ENCODE peak calls at places on chromosomes 2 and 18, in ten cellular contexts. One of them, this sample, is unnamed.

GRCh38 chr18:21439453-21439852 is 161.1 kb downstream of the ESCO1 start:
- DNase-seq in breast epithelium: no peak
- DNase-seq in esophagus squamous epithelium: no peak
- DNase-seq in spleen: no peak
- DNase-seq in heart left ventricle: no peak
- DNase-seq in tibial nerve: no peak
- DNase-seq in lower leg skin: no peak
- DNase-seq in A549: no peak
- DNase-seq in HCT116: no peak
- DNase-seq in NB4: no peak
- DNase-seq in this sample: no peak

GRCh38 chr2:146207417-146207816 is 1637.4 kb upstream of the ACVR2A start:
- DNase-seq in breast epithelium: no peak
- DNase-seq in esophagus squamous epithelium: no peak
- DNase-seq in spleen: no peak
- DNase-seq in heart left ventricle: no peak
- DNase-seq in tibial nerve: no peak
- DNase-seq in lower leg skin: no peak
- DNase-seq in A549: no peak
- DNase-seq in HCT116: no peak
- DNase-seq in NB4: no peak
- DNase-seq in this sample: no peak

GRCh38 chr2:154692927-154693326 is 5.6 kb upstream of the KCNJ3 start:
- DNase-seq in breast epithelium: no peak
- DNase-seq in esophagus squamous epithelium: no peak
- DNase-seq in spleen: no peak
- DNase-seq in heart left ventricle: no peak
- DNase-seq in tibial nerve: no peak
- DNase-seq in lower leg skin: no peak
- DNase-seq in A549: no peak
- DNase-seq in HCT116: peak; percentile 16
- DNase-seq in NB4: peak; percentile 9
- DNase-seq in this sample: peak; percentile 52

GRCh38 chr2:171272039-171272438 is 111.3 kb upstream of the TLK1 start:
- DNase-seq in breast epithelium: no peak
- DNase-seq in esophagus squamous epithelium: no peak
- DNase-seq in spleen: no peak
- DNase-seq in heart left ventricle: peak; percentile 6
- DNase-seq in tibial nerve: no peak
- DNase-seq in lower leg skin: no peak
- DNase-seq in A549: peak; percentile 63
- DNase-seq in HCT116: peak; percentile 88
- DNase-seq in NB4: peak; percentile 20
- DNase-seq in this sample: peak; percentile 65

GRCh38 chr2:240384711-240385450 is 50.6 kb upstream of the GPC1 start:
- DNase-seq in breast epithelium: no peak
- DNase-seq in esophagus squamous epithelium: no peak
- DNase-seq in spleen: peak; percentile 45
- DNase-seq in heart left ventricle: no peak
- DNase-seq in tibial nerve: no peak
- DNase-seq in lower leg skin: no peak
- DNase-seq in A549: no peak
- DNase-seq in HCT116: no peak
- DNase-seq in NB4: peak; percentile 16
- DNase-seq in this sample: no peak

GRCh38 chr2:27214936-27215335 is 2.2 kb upstream of the CAD start:
- DNase-seq in breast epithelium: no peak
- DNase-seq in esophagus squamous epithelium: no peak
- DNase-seq in spleen: no peak
- DNase-seq in heart left ventricle: no peak
- DNase-seq in tibial nerve: no peak
- DNase-seq in lower leg skin: no peak
- DNase-seq in A549: no peak
- DNase-seq in HCT116: no peak
- DNase-seq in NB4: no peak
- DNase-seq in this sample: no peak

GRCh38 chr18:23805898-23806297 is 116.6 kb downstream of the LAMA3 start:
- DNase-seq in breast epithelium: no peak
- DNase-seq in esophagus squamous epithelium: no peak
- DNase-seq in spleen: no peak
- DNase-seq in heart left ventricle: no peak
- DNase-seq in tibial nerve: no peak
- DNase-seq in lower leg skin: no peak
- DNase-seq in A549: no peak
- DNase-seq in HCT116: no peak
- DNase-seq in NB4: no peak
- DNase-seq in this sample: no peak

GRCh38 chr2:67186871-67187270 is 210.3 kb upstream of the ETAA1 start:
- DNase-seq in breast epithelium: no peak
- DNase-seq in esophagus squamous epithelium: no peak
- DNase-seq in spleen: no peak
- DNase-seq in heart left ventricle: no peak
- DNase-seq in tibial nerve: no peak
- DNase-seq in lower leg skin: no peak
- DNase-seq in A549: no peak
- DNase-seq in HCT116: no peak
- DNase-seq in NB4: no peak
- DNase-seq in this sample: no peak

GRCh38 chr2:134337617-134338016 is 83.7 kb downstream of the MGAT5 start:
- DNase-seq in breast epithelium: no peak
- DNase-seq in esophagus squamous epithelium: no peak
- DNase-seq in spleen: no peak
- DNase-seq in heart left ventricle: no peak
- DNase-seq in tibial nerve: no peak
- DNase-seq in lower leg skin: no peak
- DNase-seq in A549: no peak
- DNase-seq in HCT116: no peak
- DNase-seq in NB4: no peak
- DNase-seq in this sample: no peak
- H3K4me3 ChIP-seq in breast epithelium: no peak overlapping the region
- H3K4me3 ChIP-seq in esophagus squamous epithelium: no peak overlapping the region
- H3K4me3 ChIP-seq in spleen: no peak overlapping the region
- H3K4me3 ChIP-seq in heart left ventricle: no peak overlapping the region
- H3K4me3 ChIP-seq in tibial nerve: no peak overlapping the region
- H3K4me3 ChIP-seq in lower leg skin: no peak overlapping the region
- H3K4me3 ChIP-seq in A549: no peak overlapping the region
- H3K4me3 ChIP-seq in HCT116: no peak overlapping the region
- H3K4me3 ChIP-seq in NB4: no peak overlapping the region
- H3K4me3 ChIP-seq in this sample: no peak overlapping the region

DNA sequence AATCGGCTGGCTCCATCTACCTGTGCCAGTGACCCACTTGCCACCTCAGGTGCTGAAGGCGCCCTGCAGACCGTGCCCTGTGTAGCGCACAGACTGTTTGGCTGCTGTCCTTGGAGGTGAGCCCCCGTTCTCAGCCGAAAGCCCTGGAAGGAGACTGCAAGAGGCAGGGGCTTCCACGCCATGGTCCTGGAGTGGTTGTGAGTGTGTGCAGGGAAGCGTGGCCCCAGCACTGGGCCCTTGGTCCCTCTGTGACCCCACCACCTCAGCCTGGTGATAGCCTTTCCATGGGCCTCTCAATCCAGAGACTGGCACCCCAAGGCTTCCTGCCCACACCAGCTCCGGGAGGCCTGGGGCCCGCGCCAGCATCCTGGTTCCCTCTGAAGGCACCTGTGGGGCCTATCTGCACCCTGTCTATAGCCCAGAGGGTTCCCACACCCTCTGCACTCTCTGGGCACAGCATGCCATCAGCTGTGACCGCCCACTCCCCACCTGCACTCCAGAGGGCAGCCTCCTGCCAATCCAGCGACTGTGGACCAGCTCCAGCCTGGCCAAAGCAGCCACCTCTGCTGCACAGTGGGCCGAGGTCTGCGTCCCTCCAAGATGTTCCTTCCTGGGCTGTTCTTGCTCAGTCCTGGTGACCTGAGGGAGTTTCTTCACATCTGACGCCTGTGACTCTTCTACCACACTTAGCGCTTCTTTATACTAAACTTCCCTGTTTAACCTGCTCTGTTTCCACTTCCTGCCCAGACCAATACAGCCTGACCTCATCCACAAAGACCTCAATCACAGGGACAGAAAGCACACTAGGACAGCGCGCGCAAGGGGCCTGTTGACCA is 109.5 kb downstream of the EIPR1 start:
- DNase-seq in breast epithelium: no peak
- DNase-seq in esophagus squamous epithelium: no peak
- DNase-seq in spleen: peak; percentile 56
- DNase-seq in heart left ventricle: no peak
- DNase-seq in tibial nerve: no peak
- DNase-seq in lower leg skin: peak; percentile 57
- DNase-seq in A549: no peak
- DNase-seq in HCT116: no peak
- DNase-seq in NB4: no peak
- DNase-seq in this sample: no peak
- TF ChIP-seq POLR2A in breast epithelium: no peak
- TF ChIP-seq POLR2A in esophagus squamous epithelium: no peak
- TF ChIP-seq POLR2A in spleen: no peak
- TF ChIP-seq POLR2A in heart left ventricle: no peak
- TF ChIP-seq POLR2A in tibial nerve: no peak
- TF ChIP-seq POLR2A in lower leg skin: no peak
- TF ChIP-seq POLR2A in A549: no peak
- TF ChIP-seq POLR2A in HCT116: no peak
- TF ChIP-seq POLR2A in NB4: no peak
- TF ChIP-seq POLR2A in this sample: no peak

GRCh38 chr2:25168256-25169072 is at the start of gene POMC:
- DNase-seq in breast epithelium: no peak
- DNase-seq in esophagus squamous epithelium: no peak
- DNase-seq in spleen: peak; percentile 82
- DNase-seq in heart left ventricle: no peak
- DNase-seq in tibial nerve: no peak
- DNase-seq in lower leg skin: no peak
- DNase-seq in A549: peak; percentile 36
- DNase-seq in HCT116: no peak
- DNase-seq in NB4: peak; percentile 62
- DNase-seq in this sample: peak; percentile 26
- H3K4me3 ChIP-seq in breast epithelium: peak within 1 kb of the TSS; percentile 71
- H3K4me3 ChIP-seq in esophagus squamous epithelium: peak within 1 kb of the TSS; percentile 58
- H3K4me3 ChIP-seq in spleen: peak within 1 kb of the TSS; percentile 68
- H3K4me3 ChIP-seq in heart left ventricle: peak within 1 kb of the TSS; percentile 49
- H3K4me3 ChIP-seq in tibial nerve: peak within 1 kb of the TSS; percentile 40
- H3K4me3 ChIP-seq in lower leg skin: peak within 1 kb of the TSS; percentile 13
- H3K4me3 ChIP-seq in A549: peak within 1 kb of the TSS; percentile 49
- H3K4me3 ChIP-seq in HCT116: no peak within 1 kb of the TSS
- H3K4me3 ChIP-seq in NB4: no peak within 1 kb of the TSS
- H3K4me3 ChIP-seq in this sample: peak within 1 kb of the TSS; percentile 16

GRCh38 chr2:11344956-11345671 is 678 bp upstream of the ROCK2 start:
- DNase-seq in breast epithelium: no peak
- DNase-seq in esophagus squamous epithelium: no peak
- DNase-seq in spleen: no peak
- DNase-seq in heart left ventricle: peak; percentile 57
- DNase-seq in tibial nerve: peak; percentile 92
- DNase-seq in lower leg skin: peak; percentile 91
- DNase-seq in A549: peak; percentile 52
- DNase-seq in HCT116: peak; percentile 76
- DNase-seq in NB4: peak; percentile 82
- DNase-seq in this sample: peak; percentile 63
- TF ChIP-seq POLR2A in breast epithelium: peak; percentile 29
- TF ChIP-seq POLR2A in esophagus squamous epithelium: no peak
- TF ChIP-seq POLR2A in spleen: no peak
- TF ChIP-seq POLR2A in heart left ventricle: peak; percentile 3
- TF ChIP-seq POLR2A in tibial nerve: no peak
- TF ChIP-seq POLR2A in lower leg skin: no peak
- TF ChIP-seq POLR2A in A549: no peak
- TF ChIP-seq POLR2A in HCT116: no peak
- TF ChIP-seq POLR2A in NB4: peak; percentile 19
- TF ChIP-seq POLR2A in this sample: peak; percentile 77

GRCh38 chr18:38032516-38032915 is 466.9 kb upstream of the CELF4 start:
- DNase-seq in breast epithelium: no peak
- DNase-seq in esophagus squamous epithelium: no peak
- DNase-seq in spleen: no peak
- DNase-seq in heart left ventricle: no peak
- DNase-seq in tibial nerve: no peak
- DNase-seq in lower leg skin: no peak
- DNase-seq in A549: no peak
- DNase-seq in HCT116: no peak
- DNase-seq in NB4: no peak
- DNase-seq in this sample: no peak

GRCh38 chr18:38028941-38029340 is 463.3 kb upstream of the CELF4 start:
- DNase-seq in breast epithelium: no peak
- DNase-seq in esophagus squamous epithelium: no peak
- DNase-seq in spleen: no peak
- DNase-seq in heart left ventricle: no peak
- DNase-seq in tibial nerve: no peak
- DNase-seq in lower leg skin: no peak
- DNase-seq in A549: no peak
- DNase-seq in HCT116: no peak
- DNase-seq in NB4: no peak
- DNase-seq in this sample: no peak

GRCh38 chr18:38038242-38038641 is 472.6 kb upstream of the CELF4 start:
- DNase-seq in breast epithelium: no peak
- DNase-seq in esophagus squamous epithelium: no peak
- DNase-seq in spleen: no peak
- DNase-seq in heart left ventricle: no peak
- DNase-seq in tibial nerve: no peak
- DNase-seq in lower leg skin: no peak
- DNase-seq in A549: no peak
- DNase-seq in HCT116: no peak
- DNase-seq in NB4: no peak
- DNase-seq in this sample: no peak

GRCh38 chr18:38033282-38033681 is 467.7 kb upstream of the CELF4 start:
- DNase-seq in breast epithelium: no peak
- DNase-seq in esophagus squamous epithelium: no peak
- DNase-seq in spleen: no peak
- DNase-seq in heart left ventricle: no peak
- DNase-seq in tibial nerve: no peak
- DNase-seq in lower leg skin: no peak
- DNase-seq in A549: no peak
- DNase-seq in HCT116: no peak
- DNase-seq in NB4: no peak
- DNase-seq in this sample: no peak
- H3K4me3 ChIP-seq in breast epithelium: no peak overlapping the region
- H3K4me3 ChIP-seq in esophagus squamous epithelium: no peak overlapping the region
- H3K4me3 ChIP-seq in spleen: no peak overlapping the region
- H3K4me3 ChIP-seq in heart left ventricle: no peak overlapping the region
- H3K4me3 ChIP-seq in tibial nerve: no peak overlapping the region
- H3K4me3 ChIP-seq in lower leg skin: no peak overlapping the region
- H3K4me3 ChIP-seq in A549: no peak overlapping the region
- H3K4me3 ChIP-seq in HCT116: no peak overlapping the region
- H3K4me3 ChIP-seq in NB4: no peak overlapping the region
- H3K4me3 ChIP-seq in this sample: no peak overlapping the region